ENCODE peak calls at places on chromosomes 5 and 9, in nine cellular contexts. T is A549, P is spleen, M is K562, D is lower leg skin, N is tibial nerve, C is prostate gland, R is uterus, I is transverse colon. K is an unnamed sample.

GRCh38 chr9:135224921-135225541 is 137.6 kb downstream of the OLFM1 start:
- DNase-seq in D (no peak), I (no peak), M (no peak), P (peak), N (no peak), C (no peak), R (no peak), T (no peak), K (no peak)

GRCh38 chr5:172418847-172419810 is 35.2 kb downstream of the SH3PXD2B start:
- DNase-seq in M (no peak), C (no peak), N (peak), I (no peak), D (peak), P (no peak), T (no peak), R (peak), K (peak)

GRCh38 chr5:66143473-66144073 is 527 bp upstream of the SREK1 start:
- DNase-seq in T (no peak), P (no peak), M (no peak), R (no peak), C (no peak), D (no peak), N (no peak), I (no peak), K (peak)

GRCh38 chr5:31186672-31187267 is 6.7 kb upstream of the CDH6 start:
- DNase-seq in I (no peak), P (no peak), R (no peak), D (no peak), C (no peak), N (no peak), T (peak), M (peak), K (no peak)

GRCh38 chr9:113635586-113635985 is 172.1 kb downstream of the RGS3 start:
- DNase-seq in M (no peak), R (no peak), P (peak), C (no peak), T (no peak), N (no peak), I (no peak), D (no peak), K (no peak)

GRCh38 chr5:29214821-29215220 is 1978.7 kb upstream of the CDH6 start:
- DNase-seq in T (no peak), D (no peak), M (no peak), N (no peak), R (no peak), P (no peak), I (no peak), C (no peak), K (no peak)

GRCh38 chr5:54831233-54831632 is 154.2 kb downstream of the ESM1 start:
- DNase-seq in C (no peak), T (no peak), P (no peak), D (no peak), R (no peak), N (no peak), I (no peak), M (no peak), K (no peak)

GRCh38 chr9:87059740-87060139 is 112.4 kb upstream of the GAS1 start:
- DNase-seq in C (peak), T (no peak), N (no peak), D (no peak), P (no peak), I (no peak), R (no peak), M (no peak), K (peak)

GRCh38 chr9:136482046-136482792 is 621 bp downstream of the SEC16A start:
- DNase-seq in N (no peak), R (no peak), M (no peak), P (no peak), D (no peak), C (no peak), T (no peak), I (peak), K (no peak)

GRCh38 chr5:78540335-78541057 is 108.1 kb downstream of the LHFPL2 start:
- DNase-seq in P (no peak), M (no peak), D (peak), N (no peak), I (no peak), C (no peak), T (no peak), R (no peak), K (no peak)

GRCh38 chr5:179568731-179569130 is 18.4 kb downstream of the RUFY1 start:
- DNase-seq in D (no peak), M (no peak), I (no peak), C (no peak), R (no peak), N (no peak), T (no peak), P (peak), K (no peak)

GRCh38 chr5:153400931-153401330 is 89.5 kb upstream of the GRIA1 start:
- DNase-seq in C (no peak), N (no peak), M (no peak), P (no peak), R (no peak), T (no peak), I (no peak), D (no peak), K (no peak)

GRCh38 chr5:60372786-60373185 is 327.2 kb downstream of the DEPDC1B start:
- DNase-seq in N (no peak), R (no peak), I (no peak), M (no peak), P (no peak), T (no peak), C (no peak), D (no peak), K (no peak)

GRCh38 chr5:68007446-68007845 is 208.1 kb upstream of the PIK3R1 start:
- DNase-seq in M (no peak), R (peak), D (no peak), N (peak), P (no peak), C (no peak), I (peak), T (no peak), K (peak)

GRCh38 chr5:10485142-10485795 is 43.6 kb downstream of the ROPN1L start:
- DNase-seq in M (peak), R (no peak), N (peak), T (peak), C (no peak), P (peak), I (no peak), D (no peak), K (no peak)

GRCh38 chr9:98227883-98228282 is 27.6 kb downstream of the TBC1D2 start:
- DNase-seq in T (no peak), M (no peak), R (no peak), I (no peak), D (no peak), P (no peak), N (no peak), C (no peak), K (no peak)

GRCh38 chr5:142426129-142426641 is 101.4 kb upstream of the SPRY4 start:
- DNase-seq in R (no peak), I (peak), C (no peak), N (no peak), D (peak), P (no peak), T (no peak), M (no peak), K (peak)

GRCh38 chr5:142427529-142427928 is 102.7 kb upstream of the SPRY4 start:
- DNase-seq in N (no peak), R (no peak), T (no peak), I (no peak), C (no peak), D (peak), M (no peak), P (no peak), K (no peak)

GRCh38 chr5:142428036-142428772 is 103.4 kb upstream of the SPRY4 start:
- DNase-seq in R (no peak), M (no peak), T (no peak), I (no peak), D (peak), N (no peak), P (no peak), C (no peak), K (no peak)

GRCh38 chr5:142425286-142426065 is 100.7 kb upstream of the SPRY4 start:
- DNase-seq in P (no peak), C (no peak), T (no peak), D (peak), R (no peak), I (no peak), M (no peak), N (no peak), K (no peak)

DNA sequence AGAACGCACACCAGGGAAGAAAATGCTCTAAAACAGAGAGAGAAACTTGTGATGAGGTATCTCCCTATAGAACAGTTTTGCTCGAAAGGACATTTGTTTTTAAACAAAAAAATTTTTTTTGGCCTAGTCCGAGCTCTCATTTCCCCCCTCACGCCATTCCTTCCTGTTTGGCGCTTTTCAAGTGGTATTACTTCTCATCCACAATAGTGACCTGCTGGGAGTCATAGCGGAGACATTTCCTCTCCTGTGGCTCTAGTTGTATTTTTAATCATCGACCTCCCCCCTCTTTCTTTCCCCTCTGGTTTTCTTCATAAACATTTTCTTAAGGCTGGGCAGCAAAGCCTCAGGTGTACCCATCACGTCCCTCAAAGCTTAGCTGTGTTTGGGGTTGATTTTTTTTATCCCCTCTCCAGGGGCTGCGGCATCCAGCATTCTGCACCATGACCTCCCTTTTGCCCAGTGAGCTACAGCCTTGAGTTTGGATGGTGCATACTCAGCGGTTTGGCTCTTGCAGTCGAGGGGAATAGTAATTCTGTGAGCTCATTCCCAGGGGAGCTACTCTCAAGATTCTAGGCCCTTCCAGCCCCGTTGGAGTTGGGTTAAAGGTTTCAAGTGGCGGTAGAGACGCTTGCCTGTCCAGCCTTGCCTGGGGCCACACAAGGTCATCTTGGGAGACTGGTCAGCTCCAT is 102.0 kb upstream of the SPRY4 start:
- DNase-seq in T (no peak), D (peak), N (no peak), P (no peak), M (no peak), C (no peak), R (no peak), I (no peak), K (no peak)
- TF ChIP-seq POLR2A in T (no peak), D (no peak), N (no peak), P (no peak), M (no peak), C (no peak), R (no peak), I (no peak), K (no peak)

GRCh38 chr5:180669661-180670060 is 20.3 kb upstream of the FLT4 start:
- DNase-seq in N (no peak), D (peak), T (no peak), C (no peak), R (no peak), M (no peak), I (no peak), P (no peak), K (no peak)

GRCh38 chr5:180675036-180675635 is 25.7 kb upstream of the FLT4 start:
- DNase-seq in D (no peak), N (no peak), M (no peak), I (no peak), C (no peak), T (no peak), P (no peak), R (no peak), K (no peak)

GRCh38 chr5:180670586-180671359 is 21.4 kb upstream of the FLT4 start:
- DNase-seq in I (peak), R (no peak), P (no peak), T (peak), M (peak), C (peak), D (no peak), N (no peak), K (no peak)

GRCh38 chr5:180670157-180670556 is 20.8 kb upstream of the FLT4 start:
- DNase-seq in C (no peak), N (no peak), D (no peak), T (no peak), M (no peak), I (no peak), R (no peak), P (no peak), K (no peak)

GRCh38 chr5:180673371-180674252 is 24.2 kb upstream of the FLT4 start:
- DNase-seq in I (no peak), N (no peak), T (no peak), C (no peak), P (no peak), M (no peak), D (no peak), R (no peak), K (no peak)
- TF ChIP-seq CTCF in I (no peak), N (no peak), T (no peak), C (no peak), P (no peak), M (peak), D (no peak), R (no peak), K (no peak)

DNA sequence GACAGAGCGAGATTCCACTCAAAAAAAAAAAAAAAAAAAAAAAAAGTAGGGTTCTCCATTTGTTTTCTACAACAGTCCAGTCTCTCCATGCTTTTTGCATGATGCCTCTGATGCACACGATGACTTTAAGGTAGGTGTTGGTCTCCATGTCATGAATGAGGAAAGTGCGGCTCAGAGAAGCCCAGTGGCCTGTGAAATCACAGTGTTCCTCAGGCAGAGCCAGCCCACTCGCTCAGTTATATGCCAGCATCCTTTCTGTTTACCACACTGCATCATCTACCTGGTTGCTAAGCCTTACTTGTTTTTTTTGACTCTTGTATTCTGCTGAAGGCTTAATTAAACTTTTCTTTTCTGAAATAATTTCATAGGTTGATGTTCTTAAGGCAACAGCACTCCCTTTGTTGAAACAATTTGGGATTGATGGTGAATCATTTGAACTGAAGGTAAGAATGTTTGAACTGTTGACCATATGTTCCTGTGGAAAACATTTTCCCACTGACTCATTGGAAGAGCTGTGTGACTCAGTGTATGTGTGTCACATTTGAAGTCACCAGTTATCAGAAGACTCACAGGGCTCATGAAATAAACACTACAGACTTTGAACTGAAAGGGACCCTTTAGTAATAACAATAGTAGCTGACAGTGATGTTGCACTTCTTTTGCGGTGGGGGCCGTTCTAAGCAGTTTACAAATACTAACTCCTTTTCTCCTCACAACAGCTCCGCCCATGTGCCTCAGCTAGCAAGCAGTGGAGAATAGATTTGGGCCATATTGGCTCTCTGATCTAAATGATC is 40.2 kb downstream of the RCL1 start:
- DNase-seq in R (no peak), M (no peak), N (no peak), D (no peak), T (peak), P (no peak), C (no peak), I (no peak), K (no peak)
- TF ChIP-seq POLR2A in R (no peak), M (no peak), N (no peak), D (no peak), T (no peak), P (no peak), C (no peak), I (no peak), K (no peak)

DNA sequence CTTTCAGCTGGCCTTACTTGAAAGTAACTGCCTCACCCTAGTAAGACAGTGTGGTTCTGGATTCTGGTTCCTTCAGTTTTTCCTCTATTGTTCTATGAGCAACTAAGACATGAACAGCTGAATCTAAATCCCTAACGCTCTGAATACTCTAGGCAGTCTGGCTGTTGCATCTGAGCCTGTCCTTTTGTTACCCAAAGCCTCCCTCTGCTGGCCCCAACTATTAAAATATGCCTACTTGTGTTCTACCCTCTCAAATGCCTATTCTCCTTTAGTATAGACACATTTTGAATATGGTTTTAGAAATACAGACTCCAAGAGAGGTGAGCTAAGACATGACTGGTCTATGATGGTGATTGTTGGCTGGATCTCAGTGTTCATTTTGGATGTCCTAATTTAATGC is 1203.6 kb upstream of the DMAC1 start:
- DNase-seq in C (no peak), N (no peak), P (no peak), T (no peak), M (no peak), D (no peak), I (no peak), R (no peak), K (no peak)
- TF ChIP-seq CTCF in C (no peak), N (no peak), P (no peak), T (no peak), M (no peak), D (no peak), I (no peak), R (no peak), K (no peak)

GRCh38 chr9:19372576-19372975 is 7.5 kb downstream of the RPS6 start:
- DNase-seq in R (no peak), N (no peak), D (no peak), T (no peak), C (no peak), M (no peak), P (no peak), I (no peak), K (no peak)
- TF ChIP-seq POLR2A in R (no peak), N (no peak), D (no peak), T (no peak), C (no peak), M (no peak), P (no peak), I (no peak), K (no peak)

GRCh38 chr5:155833282-155833681 is 493.7 kb upstream of the SGCD start:
- DNase-seq in C (no peak), M (no peak), T (no peak), I (no peak), N (no peak), P (no peak), R (no peak), D (no peak), K (no peak)
- TF ChIP-seq CTCF in C (no peak), M (no peak), T (peak), I (no peak), N (no peak), P (no peak), R (no peak), D (no peak), K (no peak)

GRCh38 chr5:76529464-76530344 is 93.5 kb downstream of the F2RL2 start:
- DNase-seq in C (no peak), R (no peak), M (no peak), T (no peak), N (no peak), D (no peak), I (no peak), P (no peak), K (no peak)
- TF ChIP-seq POLR2A in C (no peak), R (no peak), M (no peak), T (no peak), N (no peak), D (no peak), I (no peak), P (no peak), K (no peak)

GRCh38 chr5:122356868-122357267 is 44.8 kb downstream of the SNCAIP start:
- DNase-seq in D (no peak), P (no peak), N (no peak), C (no peak), I (no peak), T (no peak), M (no peak), R (no peak), K (no peak)
- TF ChIP-seq CTCF in D (no peak), P (no peak), N (no peak), C (no peak), I (no peak), T (no peak), M (no peak), R (no peak), K (no peak)

GRCh38 chr9:105244274-105244995 is at the start of gene SLC44A1:
- DNase-seq in P (peak), D (peak), I (peak), N (peak), R (peak), M (peak), C (peak), T (peak), K (peak)
- TF ChIP-seq POLR2A in P (peak), D (no peak), I (peak), N (peak), R (peak), M (peak), C (peak), T (peak), K (peak)

GRCh38 chr5:160685695-160686094 is 166.3 kb downstream of the ATP10B start:
- DNase-seq in I (no peak), N (no peak), R (no peak), C (no peak), P (no peak), T (peak), D (no peak), M (peak), K (no peak)
- TF ChIP-seq CTCF in I (peak), N (peak), R (no peak), C (no peak), P (peak), T (peak), D (no peak), M (peak), K (no peak)

K was measured in gastrocnemius medialis.